ENCODE peak calls at places on chromosomes 4 and X, in six cellular contexts. Y, R, F, G, D and V are unnamed samples.

GRCh38 chr4:79015406-79015805 is 76.2 kb upstream of the PAQR3 start:
- DNase-seq in R (no peak), D (no peak), F (no peak), G (no peak), Y (no peak), V (no peak)

GRCh38 chr4:102263024-102263787 is 82.1 kb downstream of the SLC39A8 start:
- DNase-seq in G (no peak), D (no peak), R (no peak), Y (peak; percentile 64), F (no peak), V (no peak)

GRCh38 chr4:73730292-73730691 is 10.1 kb upstream of the CXCL8 start:
- DNase-seq in F (no peak), G (no peak), D (no peak), Y (no peak), R (no peak), V (no peak)

GRCh38 chr4:121360496-121360895 is 20.3 kb downstream of the QRFPR start:
- DNase-seq in D (no peak), R (no peak), Y (no peak), F (no peak), G (no peak), V (no peak)

GRCh38 chr4:118351851-118352827 is 664 bp downstream of the PRSS12 start:
- DNase-seq in D (peak; percentile 74), G (no peak), R (no peak), F (peak; percentile 71), Y (no peak), V (no peak)

GRCh38 chrX:12951590-12951965 is 23.3 kb upstream of the TMSB4X start:
- DNase-seq in D (no peak), G (no peak), Y (no peak), F (no peak), R (no peak), V (no peak)

GRCh38 chrX:48751343-48751742 is 10.2 kb upstream of the GLOD5 start:
- DNase-seq in G (no peak), D (no peak), R (no peak), Y (no peak), F (no peak), V (no peak)

GRCh38 chr4:145345401-145345800 is 136.3 kb upstream of the SMAD1 start:
- DNase-seq in G (no peak), Y (no peak), R (no peak), D (no peak), F (no peak), V (no peak)

GRCh38 chr4:44237643-44238042 is 211.0 kb downstream of the KCTD8 start:
- DNase-seq in F (no peak), G (no peak), Y (no peak), R (no peak), D (no peak), V (no peak)

GRCh38 chrX:27918799-27919198 is 62.5 kb downstream of the DCAF8L1 start:
- DNase-seq in G (no peak), Y (peak; percentile 13), R (no peak), D (no peak), F (no peak), V (no peak)

GRCh38 chr4:128831526-128832252 is 22.2 kb downstream of the JADE1 start:
- DNase-seq in D (no peak), Y (no peak), F (no peak), G (no peak), R (no peak), V (no peak)

GRCh38 chr4:108651068-108651794 is 832 bp downstream of the OSTC start:
- DNase-seq in D (no peak), G (no peak), F (no peak), Y (peak; percentile 66), R (no peak), V (no peak)

GRCh38 chr4:47562297-47562696 is 77.2 kb downstream of the ATP10D start:
- DNase-seq in Y (no peak), G (no peak), F (no peak), D (no peak), R (no peak), V (no peak)

GRCh38 chr4:53558061-53558801 is 33.1 kb downstream of the LNX1 start:
- DNase-seq in F (no peak), D (no peak), Y (peak; percentile 88), G (no peak), R (no peak), V (no peak)

GRCh38 chr4:24244663-24245519 is 339.5 kb downstream of the DHX15 start:
- DNase-seq in Y (no peak), F (no peak), R (no peak), D (no peak), G (peak; percentile 60), V (no peak)

GRCh38 chr4:124262211-124263179 is 450.0 kb downstream of the ANKRD50 start:
- DNase-seq in R (peak; percentile 31), G (no peak), F (peak; percentile 52), D (no peak), Y (peak; percentile 86), V (peak; percentile 37)

GRCh38 chr4:53702334-53703266 is 111.3 kb upstream of the LNX1 start:
- DNase-seq in D (peak; percentile 88), R (peak; percentile 87), G (peak; percentile 93), Y (peak; percentile 71), F (peak; percentile 49), V (no peak)

GRCh38 chrX:150329888-150330287 is 33.2 kb upstream of the MAMLD1 start:
- DNase-seq in D (no peak), G (no peak), Y (no peak), F (no peak), R (no peak), V (no peak)

GRCh38 chr4:99301376-99302164 is 10.8 kb upstream of the ADH1A start:
- DNase-seq in Y (no peak), F (no peak), G (no peak), D (no peak), R (no peak), V (no peak)

GRCh38 chrX:22109442-22109841 is 77.3 kb downstream of the PHEX start:
- DNase-seq in F (no peak), G (no peak), D (no peak), Y (no peak), R (no peak), V (no peak)

GRCh38 chr4:26061248-26061986 is 147.4 kb downstream of the SMIM20 start:
- DNase-seq in F (peak; percentile 53), D (no peak), Y (no peak), G (no peak), R (no peak), V (peak; percentile 47)

GRCh38 chr4:108398326-108398725 is 222.1 kb upstream of the RPL34 start:
- DNase-seq in G (no peak), D (no peak), R (no peak), F (no peak), Y (no peak), V (no peak)

GRCh38 chr4:86141166-86141565 is 218.7 kb downstream of the MAPK10 start:
- DNase-seq in D (no peak), R (no peak), G (no peak), F (no peak), Y (no peak), V (no peak)

GRCh38 chr4:121034010-121034409 is 38.3 kb downstream of the NDNF start:
- DNase-seq in G (no peak), F (no peak), R (peak; percentile 37), Y (no peak), D (no peak), V (no peak)

GRCh38 chrX:24398766-24399165 is 38.3 kb downstream of the SUPT20HL1 start:
- DNase-seq in R (no peak), D (no peak), G (no peak), F (no peak), Y (no peak), V (no peak)

GRCh38 chr4:108048997-108049396 is 59.3 kb downstream of the HADH start:
- DNase-seq in F (no peak), G (no peak), D (no peak), Y (no peak), R (no peak), V (no peak)

GRCh38 chrX:73876897-73877296 is 313.9 kb downstream of the CHIC1 start:
- DNase-seq in R (no peak), D (no peak), F (no peak), Y (no peak), G (no peak), V (no peak)

DNA sequence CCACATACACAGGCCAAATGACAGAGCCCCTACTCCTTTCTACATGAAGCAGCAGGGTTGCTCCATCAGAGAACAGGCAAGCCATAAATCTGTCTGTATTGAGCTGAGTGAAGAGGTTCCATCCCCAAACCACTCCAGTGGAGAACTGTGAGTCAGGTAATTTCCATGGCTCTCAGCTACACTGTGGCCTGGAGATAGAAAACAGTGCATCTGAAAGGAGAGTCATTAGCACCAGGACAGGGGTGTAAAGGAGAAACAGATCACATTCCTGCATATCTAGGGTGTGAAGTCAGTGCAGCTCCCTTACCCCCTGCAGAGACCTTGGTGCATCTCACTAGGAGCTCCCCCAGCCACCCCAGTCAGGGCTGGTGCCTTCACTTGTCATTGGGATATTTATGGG is 314.7 kb downstream of the CHIC1 start:
- DNase-seq in D (no peak), Y (no peak), R (no peak), F (no peak), G (no peak), V (no peak)
- H3K27ac ChIP-seq in D (no peak overlapping the region), Y (no peak overlapping the region), R (no peak overlapping the region), F (no peak overlapping the region), G (no peak overlapping the region), V (no peak overlapping the region)

GRCh38 chr4:158786155-158786581 is 17.3 kb downstream of the FNIP2 start:
- DNase-seq in R (no peak), G (no peak), D (no peak), F (no peak), Y (peak; percentile 82), V (no peak)
- H3K4me1 ChIP-seq in R (peaks cover 4% of the 10 kb centered on the region), G (peaks cover 51% of the 10 kb centered on the region), D (peaks cover 4% of the 10 kb centered on the region), F (peaks cover 2% of the 10 kb centered on the region), Y (peaks cover 50% of the 10 kb centered on the region), V (peaks cover 1% of the 10 kb centered on the region)

DNA sequence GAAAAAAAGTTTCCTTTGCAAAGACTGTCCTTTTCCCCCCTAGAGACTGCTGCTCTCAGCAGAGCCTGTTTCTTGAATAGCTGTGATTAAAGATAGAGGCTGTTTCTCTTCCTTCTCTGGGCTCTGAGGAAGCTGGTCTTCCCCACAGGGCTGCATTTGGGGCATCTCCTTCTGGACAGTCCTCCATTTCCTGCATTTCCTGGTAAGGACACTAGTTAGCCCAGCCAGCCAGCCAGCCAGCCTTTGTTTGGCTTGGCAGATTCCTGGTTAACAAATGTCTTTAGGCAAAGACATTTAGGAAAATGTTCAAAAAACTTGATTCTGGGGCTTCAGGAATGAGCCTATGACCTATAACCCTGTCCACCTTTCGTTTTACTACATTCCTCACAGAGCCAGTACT is 34.0 kb upstream of the PLAC1 start:
- DNase-seq in D (no peak), R (no peak), F (no peak), G (no peak), Y (no peak), V (no peak)
- H3K27me3 ChIP-seq in D (no peaks in the 10 kb centered on the region), R (no peaks in the 10 kb centered on the region), F (no peaks in the 10 kb centered on the region), G (no peaks in the 10 kb centered on the region), Y (no peaks in the 10 kb centered on the region), V (no peaks in the 10 kb centered on the region)

GRCh38 chr4:7016512-7016911 is 26.7 kb upstream of the TADA2B start:
- DNase-seq in F (no peak), G (no peak), R (no peak), Y (no peak), D (no peak), V (no peak)

GRCh38 chr4:7016086-7016485 is 27.1 kb upstream of the TADA2B start:
- DNase-seq in G (no peak), Y (no peak), R (no peak), D (no peak), F (no peak), V (no peak)

GRCh38 chr4:7018281-7018680 is 24.9 kb upstream of the TADA2B start:
- DNase-seq in G (no peak), D (peak; percentile 63), Y (no peak), F (no peak), R (no peak), V (no peak)

GRCh38 chr4:7019367-7019766 is 23.8 kb upstream of the TADA2B start:
- DNase-seq in G (no peak), D (peak; percentile 46), F (no peak), R (no peak), Y (no peak), V (no peak)

GRCh38 chr4:7017446-7018048 is 25.6 kb upstream of the TADA2B start:
- DNase-seq in F (no peak), G (no peak), Y (no peak), D (no peak), R (no peak), V (no peak)
- H3K27ac ChIP-seq in F (no peak overlapping the region), G (no peak overlapping the region), Y (no peak overlapping the region), D (no peak overlapping the region), R (no peak overlapping the region), V (no peak overlapping the region)